ENCODE peak calls at places on chromosome 10, in nine cellular contexts. R is NCI-H510A treated with DMSO at 0.1 percent for 48 hours, Z is GM20000, X is Kasumi-1, L is fibroblast of mammary gland, V is BE2C, D is mesenchymal stem cell, Y is tibial nerve, B is mesendoderm. F is an unnamed sample.

GRCh38 chr10:63264852-63265617 is 131.9 kb downstream of the NRBF2 start:
- DNase-seq in R (peak), Z (peak), X (peak), L (peak), V (peak), D (peak), Y (peak), B (peak), F (peak)

GRCh38 chr10:88707429-88708110 is 1.5 kb downstream of the LIPK start:
- DNase-seq in R (no peak), Z (peak), X (no peak), L (peak), V (no peak), D (peak), Y (no peak), B (peak), F (no peak)

GRCh38 chr10:10824611-10825148 is 193.0 kb upstream of the CELF2 start:
- DNase-seq in R (no peak), Z (no peak), X (no peak), L (peak), V (no peak), D (peak), Y (peak), B (no peak), F (no peak)

GRCh38 chr10:132551093-132551807 is 13.7 kb downstream of the INPP5A start:
- DNase-seq in R (no peak), Z (peak), X (peak), L (no peak), V (no peak), D (no peak), Y (no peak), B (no peak), F (no peak)

GRCh38 chr10:60170250-60170649 is 219.4 kb downstream of the ANK3 start:
- DNase-seq in R (no peak), Z (no peak), X (no peak), L (no peak), V (no peak), D (peak), Y (no peak), B (no peak), F (no peak)

GRCh38 chr10:80414126-80414898 is 6.0 kb downstream of the PRXL2A start:
- DNase-seq in R (peak), Z (no peak), X (no peak), L (no peak), V (no peak), D (peak), Y (no peak), B (no peak), F (peak)

GRCh38 chr10:116112232-116113231 is 160.5 kb downstream of the GFRA1 start:
- DNase-seq in R (no peak), Z (no peak), X (no peak), L (no peak), V (no peak), D (no peak), Y (no peak), B (no peak), F (no peak)

GRCh38 chr10:121662531-121662930 is 64.3 kb upstream of the FGFR2 start:
- DNase-seq in R (no peak), Z (no peak), X (no peak), L (no peak), V (no peak), D (no peak), Y (no peak), B (no peak), F (no peak)

GRCh38 chr10:47060993-47061500 is 149.8 kb downstream of the PTPN20 start:
- DNase-seq in R (no peak), Z (no peak), X (no peak), L (no peak), V (no peak), D (no peak), Y (no peak), B (no peak), F (no peak)

GRCh38 chr10:79437111-79437814 is 8.2 kb downstream of the ZCCHC24 start:
- DNase-seq in R (no peak), Z (no peak), X (no peak), L (peak), V (no peak), D (no peak), Y (no peak), B (no peak), F (no peak)

GRCh38 chr10:13003004-13003403 is 1.5 kb upstream of the CCDC3 start:
- DNase-seq in R (no peak), Z (no peak), X (no peak), L (peak), V (no peak), D (no peak), Y (no peak), B (no peak), F (no peak)

GRCh38 chr10:80451132-80451531 is 3.0 kb upstream of the TSPAN14 start:
- DNase-seq in R (no peak), Z (no peak), X (peak), L (no peak), V (no peak), D (no peak), Y (no peak), B (no peak), F (no peak)

GRCh38 chr10:3877092-3878000 is 92.3 kb upstream of the KLF6 start:
- DNase-seq in R (no peak), Z (no peak), X (no peak), L (peak), V (no peak), D (no peak), Y (no peak), B (no peak), F (no peak)

GRCh38 chr10:14889318-14889717 is 10.7 kb downstream of the SUV39H2 start:
- DNase-seq in R (no peak), Z (peak), X (peak), L (peak), V (no peak), D (peak), Y (no peak), B (peak), F (no peak)

F was measured in NCI-H82.